ENCODE peak calls at places on chromosomes 2 and 18, in four cellular contexts. One of them, this sample, is unnamed.

GRCh38 chr18:43108882-43109281 is 6.6 kb downstream of the RIT2 start:
- DNase-seq in HFFc6: no peak
- DNase-seq in NCI-H2171 treated with DMSO at 0.1 percent for 48 hours: peak
- DNase-seq in choroid plexus epithelial cell: no peak
- DNase-seq in this sample: no peak

GRCh38 chr18:9091066-9091476 is 11.4 kb upstream of the NDUFV2 start:
- DNase-seq in HFFc6: no peak
- DNase-seq in NCI-H2171 treated with DMSO at 0.1 percent for 48 hours: no peak
- DNase-seq in choroid plexus epithelial cell: no peak
- DNase-seq in this sample: no peak

GRCh38 chr2:118618279-118618678 is 229.2 kb downstream of the EN1 start:
- DNase-seq in HFFc6: no peak
- DNase-seq in NCI-H2171 treated with DMSO at 0.1 percent for 48 hours: no peak
- DNase-seq in choroid plexus epithelial cell: no peak
- DNase-seq in this sample: no peak

GRCh38 chr2:121527009-121527682 is 3.5 kb upstream of the RNU4ATAC start:
- DNase-seq in HFFc6: no peak
- DNase-seq in NCI-H2171 treated with DMSO at 0.1 percent for 48 hours: no peak
- DNase-seq in choroid plexus epithelial cell: peak
- DNase-seq in this sample: no peak

GRCh38 chr2:237243487-237243886 is 157.8 kb downstream of the COPS8 start:
- DNase-seq in HFFc6: no peak
- DNase-seq in NCI-H2171 treated with DMSO at 0.1 percent for 48 hours: no peak
- DNase-seq in choroid plexus epithelial cell: no peak
- DNase-seq in this sample: no peak

GRCh38 chr2:158204741-158205165 is 103.1 kb downstream of the UPP2 start:
- DNase-seq in HFFc6: no peak
- DNase-seq in NCI-H2171 treated with DMSO at 0.1 percent for 48 hours: no peak
- DNase-seq in choroid plexus epithelial cell: peak
- DNase-seq in this sample: no peak

GRCh38 chr2:187478719-187479118 is 30.7 kb upstream of the CALCRL start:
- DNase-seq in HFFc6: no peak
- DNase-seq in NCI-H2171 treated with DMSO at 0.1 percent for 48 hours: no peak
- DNase-seq in choroid plexus epithelial cell: no peak
- DNase-seq in this sample: no peak

GRCh38 chr2:215825709-215826108 is 187.6 kb downstream of the MREG start:
- DNase-seq in HFFc6: no peak
- DNase-seq in NCI-H2171 treated with DMSO at 0.1 percent for 48 hours: no peak
- DNase-seq in choroid plexus epithelial cell: peak
- DNase-seq in this sample: no peak

GRCh38 chr18:8507881-8508280 is 101.4 kb upstream of the RAB12 start:
- DNase-seq in HFFc6: no peak
- DNase-seq in NCI-H2171 treated with DMSO at 0.1 percent for 48 hours: no peak
- DNase-seq in choroid plexus epithelial cell: no peak
- DNase-seq in this sample: no peak

GRCh38 chr2:169933124-169933711 is 106.0 kb downstream of the UBR3 start:
- DNase-seq in HFFc6: peak
- DNase-seq in NCI-H2171 treated with DMSO at 0.1 percent for 48 hours: peak
- DNase-seq in choroid plexus epithelial cell: peak
- DNase-seq in this sample: peak

GRCh38 chr2:26697425-26697824 is 4.9 kb downstream of the KCNK3 start:
- DNase-seq in HFFc6: no peak
- DNase-seq in NCI-H2171 treated with DMSO at 0.1 percent for 48 hours: no peak
- DNase-seq in choroid plexus epithelial cell: no peak
- DNase-seq in this sample: no peak

GRCh38 chr2:204325468-204325867 is 219.8 kb upstream of the PARD3B start:
- DNase-seq in HFFc6: peak
- DNase-seq in NCI-H2171 treated with DMSO at 0.1 percent for 48 hours: peak
- DNase-seq in choroid plexus epithelial cell: peak
- DNase-seq in this sample: peak

GRCh38 chr18:72866901-72867701 is 686 bp downstream of the NETO1 start:
- DNase-seq in HFFc6: no peak
- DNase-seq in NCI-H2171 treated with DMSO at 0.1 percent for 48 hours: no peak
- DNase-seq in choroid plexus epithelial cell: peak
- DNase-seq in this sample: no peak

GRCh38 chr2:136129601-136130000 is 11.7 kb upstream of the CXCR4 start:
- DNase-seq in HFFc6: no peak
- DNase-seq in NCI-H2171 treated with DMSO at 0.1 percent for 48 hours: no peak
- DNase-seq in choroid plexus epithelial cell: no peak
- DNase-seq in this sample: no peak

GRCh38 chr18:54880706-54881105 is 52.4 kb downstream of the RAB27B start:
- DNase-seq in HFFc6: peak
- DNase-seq in NCI-H2171 treated with DMSO at 0.1 percent for 48 hours: peak
- DNase-seq in choroid plexus epithelial cell: peak
- DNase-seq in this sample: peak

GRCh38 chr2:10406016-10406415 is 42.1 kb downstream of the ODC1 start:
- DNase-seq in HFFc6: no peak
- DNase-seq in NCI-H2171 treated with DMSO at 0.1 percent for 48 hours: no peak
- DNase-seq in choroid plexus epithelial cell: no peak
- DNase-seq in this sample: no peak

GRCh38 chr2:86221066-86221684 is 21.9 kb downstream of the MRPL35 start:
- DNase-seq in HFFc6: peak
- DNase-seq in NCI-H2171 treated with DMSO at 0.1 percent for 48 hours: no peak
- DNase-seq in choroid plexus epithelial cell: peak
- DNase-seq in this sample: peak

GRCh38 chr2:132426033-132426432 is 9.4 kb downstream of the GPR39 start:
- DNase-seq in HFFc6: no peak
- DNase-seq in NCI-H2171 treated with DMSO at 0.1 percent for 48 hours: no peak
- DNase-seq in choroid plexus epithelial cell: no peak
- DNase-seq in this sample: no peak

GRCh38 chr2:226643550-226644275 is 155.9 kb downstream of the IRS1 start:
- DNase-seq in HFFc6: no peak
- DNase-seq in NCI-H2171 treated with DMSO at 0.1 percent for 48 hours: no peak
- DNase-seq in choroid plexus epithelial cell: no peak
- DNase-seq in this sample: no peak

GRCh38 chr2:29423267-29423666 is 308.1 kb downstream of the CLIP4 start:
- DNase-seq in HFFc6: no peak
- DNase-seq in NCI-H2171 treated with DMSO at 0.1 percent for 48 hours: no peak
- DNase-seq in choroid plexus epithelial cell: no peak
- DNase-seq in this sample: no peak

GRCh38 chr2:46950314-46950713 is 34.7 kb upstream of the MCFD2 start:
- DNase-seq in HFFc6: no peak
- DNase-seq in NCI-H2171 treated with DMSO at 0.1 percent for 48 hours: no peak
- DNase-seq in choroid plexus epithelial cell: peak
- DNase-seq in this sample: no peak

GRCh38 chr2:39234754-39235153 is 9.0 kb downstream of the CDKL4 start:
- DNase-seq in HFFc6: no peak
- DNase-seq in NCI-H2171 treated with DMSO at 0.1 percent for 48 hours: no peak
- DNase-seq in choroid plexus epithelial cell: peak
- DNase-seq in this sample: no peak

GRCh38 chr2:240319855-240320560 is 115.5 kb upstream of the GPC1 start:
- DNase-seq in HFFc6: peak
- DNase-seq in NCI-H2171 treated with DMSO at 0.1 percent for 48 hours: no peak
- DNase-seq in choroid plexus epithelial cell: peak
- DNase-seq in this sample: peak

GRCh38 chr2:172790404-172790803 is 54.8 kb downstream of the RAPGEF4 start:
- DNase-seq in HFFc6: no peak
- DNase-seq in NCI-H2171 treated with DMSO at 0.1 percent for 48 hours: peak
- DNase-seq in choroid plexus epithelial cell: no peak
- DNase-seq in this sample: no peak

GRCh38 chr18:79596451-79597175 is 83.0 kb upstream of the CTDP1 start:
- DNase-seq in HFFc6: no peak
- DNase-seq in NCI-H2171 treated with DMSO at 0.1 percent for 48 hours: no peak
- DNase-seq in choroid plexus epithelial cell: no peak
- DNase-seq in this sample: no peak

GRCh38 chr18:72833471-72833870 is 34.3 kb downstream of the NETO1 start:
- DNase-seq in HFFc6: no peak
- DNase-seq in NCI-H2171 treated with DMSO at 0.1 percent for 48 hours: no peak
- DNase-seq in choroid plexus epithelial cell: peak
- DNase-seq in this sample: no peak

GRCh38 chr2:156356006-156356764 is 23.7 kb upstream of the NR4A2 start:
- DNase-seq in HFFc6: peak
- DNase-seq in NCI-H2171 treated with DMSO at 0.1 percent for 48 hours: no peak
- DNase-seq in choroid plexus epithelial cell: peak
- DNase-seq in this sample: no peak

GRCh38 chr2:37870829-37871228 is 54.3 kb upstream of the RMDN2 start:
- DNase-seq in HFFc6: no peak
- DNase-seq in NCI-H2171 treated with DMSO at 0.1 percent for 48 hours: no peak
- DNase-seq in choroid plexus epithelial cell: no peak
- DNase-seq in this sample: no peak

GRCh38 chr2:164840930-164841718 is 499 bp downstream of the COBLL1 start:
- DNase-seq in HFFc6: peak
- DNase-seq in NCI-H2171 treated with DMSO at 0.1 percent for 48 hours: peak
- DNase-seq in choroid plexus epithelial cell: peak
- DNase-seq in this sample: peak

GRCh38 chr2:198918331-198918730 is 539.4 kb downstream of the SATB2 start:
- DNase-seq in HFFc6: no peak
- DNase-seq in NCI-H2171 treated with DMSO at 0.1 percent for 48 hours: no peak
- DNase-seq in choroid plexus epithelial cell: no peak
- DNase-seq in this sample: no peak

GRCh38 chr2:60623040-60623439 is 69.6 kb upstream of the BCL11A start:
- DNase-seq in HFFc6: no peak
- DNase-seq in NCI-H2171 treated with DMSO at 0.1 percent for 48 hours: no peak
- DNase-seq in choroid plexus epithelial cell: no peak
- DNase-seq in this sample: no peak

This sample was measured in HTR-8/SVneo.